ENCODE peak calls at places on chromosomes 1 and 21, in seven cellular contexts. H is IMR-90; Q is amniotic stem cell; I is astrocyte; D is CD8-positive, alpha-beta T cell; X is heart right ventricle; S is GM10248. Z is an unnamed sample.

GRCh38 chr1:20184481-20184900 is 1.4 kb upstream of the UBXN10 start:
- DNase-seq in H (no peak), Q (no peak), I (no peak), D (no peak), X (no peak), S (no peak), Z (no peak)

GRCh38 chr1:175646439-175647209 is 96.8 kb downstream of the TNR start:
- DNase-seq in H (no peak), Q (no peak), I (no peak), D (no peak), X (no peak), S (no peak), Z (no peak)

GRCh38 chr1:30817548-30817947 is 60.0 kb upstream of the LAPTM5 start:
- DNase-seq in H (no peak), Q (no peak), I (no peak), D (no peak), X (no peak), S (no peak), Z (no peak)

GRCh38 chr1:38746413-38746812 is 113.2 kb downstream of the RRAGC start:
- DNase-seq in H (no peak), Q (no peak), I (no peak), D (no peak), X (peak; percentile 13), S (no peak), Z (no peak)

GRCh38 chr1:39852214-39852791 is 31.0 kb downstream of the TRIT1 start:
- DNase-seq in H (peak; percentile 18), Q (no peak), I (no peak), D (no peak), X (no peak), S (no peak), Z (no peak)

GRCh38 chr1:94734963-94735899 is 84.9 kb upstream of the SLC44A3 start:
- DNase-seq in H (peak; percentile 80), Q (peak; percentile 76), I (peak; percentile 90), D (no peak), X (peak; percentile 40), S (no peak), Z (peak; percentile 37)

GRCh38 chr21:33949516-33950424 is 34.2 kb upstream of the ATP5PO start:
- DNase-seq in H (no peak), Q (no peak), I (no peak), D (peak; percentile 64), X (no peak), S (no peak), Z (no peak)

GRCh38 chr1:9730096-9730901 is 78.8 kb downstream of the PIK3CD start:
- DNase-seq in H (no peak), Q (no peak), I (no peak), D (no peak), X (peak; percentile 46), S (no peak), Z (no peak)

GRCh38 chr1:27724961-27725373 is 794 bp upstream of the FAM76A start:
- DNase-seq in H (no peak), Q (no peak), I (no peak), D (peak; percentile 29), X (peak; percentile 22), S (no peak), Z (no peak)

GRCh38 chr1:202005958-202006357 is 4.4 kb upstream of the ELF3 start:
- DNase-seq in H (no peak), Q (no peak), I (no peak), D (no peak), X (no peak), S (no peak), Z (no peak)

GRCh38 chr1:89871768-89872473 is 51.1 kb downstream of the LRRC8D start:
- DNase-seq in H (no peak), Q (no peak), I (no peak), D (no peak), X (no peak), S (no peak), Z (no peak)

GRCh38 chr1:17287377-17287776 is 20.6 kb upstream of the PADI4 start:
- DNase-seq in H (peak; percentile 73), Q (peak; percentile 30), I (peak; percentile 79), D (no peak), X (no peak), S (no peak), Z (peak; percentile 17)

GRCh38 chr21:43315244-43316137 is 111.4 kb downstream of the SIK1 start:
- DNase-seq in H (no peak), Q (no peak), I (no peak), D (peak; percentile 60), X (no peak), S (no peak), Z (no peak)

GRCh38 chr1:23959461-23960290 is at the start of gene PNRC2:
- DNase-seq in H (peak; percentile 94), Q (peak; percentile 88), I (peak; percentile 89), D (peak; percentile 96), X (peak; percentile 97), S (peak; percentile 97), Z (peak; percentile 94)

Z was measured in fibroblast of the conjunctiva.